ENCODE peak calls at places on chromosomes 3 and 15, in nine cellular contexts. One of them, this sample, is unnamed.

GRCh38 chr15:53522878-53523455 is 236.5 kb downstream of the WDR72 start:
- DNase-seq in cerebellum: no peak
- DNase-seq in aorta: no peak
- DNase-seq in HL-60: no peak
- DNase-seq in stimulated activated CD4-positive, alpha-beta T cell treated with anti-CD3 and anti-CD28 coated beads, Interleukin-4, amount 100 ng/mL, for 24 hours: no peak
- DNase-seq in activated CD4-positive, alpha-beta T cell treated with anti-CD3 and anti-CD28 coated beads for 4 hours: no peak
- DNase-seq in left lung: no peak
- DNase-seq in activated T-helper 2 cell treated with anti-CD3 and anti-CD28 coated beads, Interferon-gamma antibody, Interleukin-2, Interleukin-4, amounts not matched to agents 10 μg/mL and 5 μg/mL and 100 μg/mL, durations not matched to agents 14 hours and 24 hours and 36 hours: no peak
- DNase-seq in SK-MEL-5: no peak
- DNase-seq in this sample: no peak

GRCh38 chr15:31338318-31338878 is 11.8 kb downstream of the KLF13 start:
- DNase-seq in stimulated activated CD4-positive, alpha-beta T cell treated with anti-CD3 and anti-CD28 coated beads, Interleukin-4, amount 100 ng/mL, for 24 hours: no peak
- DNase-seq in HL-60: no peak
- DNase-seq in left lung: peak
- DNase-seq in SK-MEL-5: no peak
- DNase-seq in aorta: no peak
- DNase-seq in cerebellum: no peak
- DNase-seq in activated T-helper 2 cell treated with anti-CD3 and anti-CD28 coated beads, Interferon-gamma antibody, Interleukin-2, Interleukin-4, amounts not matched to agents 10 μg/mL and 5 μg/mL and 100 μg/mL, durations not matched to agents 14 hours and 24 hours and 36 hours: no peak
- DNase-seq in activated CD4-positive, alpha-beta T cell treated with anti-CD3 and anti-CD28 coated beads for 4 hours: no peak
- DNase-seq in this sample: peak

GRCh38 chr3:36058404-36059035 is 321.8 kb upstream of the STAC start:
- DNase-seq in activated CD4-positive, alpha-beta T cell treated with anti-CD3 and anti-CD28 coated beads for 4 hours: no peak
- DNase-seq in left lung: no peak
- DNase-seq in SK-MEL-5: no peak
- DNase-seq in stimulated activated CD4-positive, alpha-beta T cell treated with anti-CD3 and anti-CD28 coated beads, Interleukin-4, amount 100 ng/mL, for 24 hours: no peak
- DNase-seq in activated T-helper 2 cell treated with anti-CD3 and anti-CD28 coated beads, Interferon-gamma antibody, Interleukin-2, Interleukin-4, amounts not matched to agents 10 μg/mL and 5 μg/mL and 100 μg/mL, durations not matched to agents 14 hours and 24 hours and 36 hours: no peak
- DNase-seq in aorta: no peak
- DNase-seq in HL-60: no peak
- DNase-seq in cerebellum: no peak
- DNase-seq in this sample: no peak

GRCh38 chr15:63256433-63256884 is 20.9 kb upstream of the APH1B start:
- DNase-seq in aorta: no peak
- DNase-seq in cerebellum: no peak
- DNase-seq in SK-MEL-5: peak
- DNase-seq in HL-60: no peak
- DNase-seq in stimulated activated CD4-positive, alpha-beta T cell treated with anti-CD3 and anti-CD28 coated beads, Interleukin-4, amount 100 ng/mL, for 24 hours: no peak
- DNase-seq in activated CD4-positive, alpha-beta T cell treated with anti-CD3 and anti-CD28 coated beads for 4 hours: no peak
- DNase-seq in left lung: no peak
- DNase-seq in activated T-helper 2 cell treated with anti-CD3 and anti-CD28 coated beads, Interferon-gamma antibody, Interleukin-2, Interleukin-4, amounts not matched to agents 10 μg/mL and 5 μg/mL and 100 μg/mL, durations not matched to agents 14 hours and 24 hours and 36 hours: no peak
- DNase-seq in this sample: no peak

GRCh38 chr3:21734746-21735145 is 16.3 kb downstream of the ZNF385D start:
- DNase-seq in left lung: no peak
- DNase-seq in HL-60: no peak
- DNase-seq in stimulated activated CD4-positive, alpha-beta T cell treated with anti-CD3 and anti-CD28 coated beads, Interleukin-4, amount 100 ng/mL, for 24 hours: no peak
- DNase-seq in activated T-helper 2 cell treated with anti-CD3 and anti-CD28 coated beads, Interferon-gamma antibody, Interleukin-2, Interleukin-4, amounts not matched to agents 10 μg/mL and 5 μg/mL and 100 μg/mL, durations not matched to agents 14 hours and 24 hours and 36 hours: no peak
- DNase-seq in cerebellum: no peak
- DNase-seq in activated CD4-positive, alpha-beta T cell treated with anti-CD3 and anti-CD28 coated beads for 4 hours: no peak
- DNase-seq in SK-MEL-5: no peak
- DNase-seq in aorta: no peak
- DNase-seq in this sample: no peak

GRCh38 chr15:62454567-62455172 is 289.6 kb upstream of the C2CD4B start:
- DNase-seq in aorta: no peak
- DNase-seq in stimulated activated CD4-positive, alpha-beta T cell treated with anti-CD3 and anti-CD28 coated beads, Interleukin-4, amount 100 ng/mL, for 24 hours: no peak
- DNase-seq in SK-MEL-5: no peak
- DNase-seq in cerebellum: no peak
- DNase-seq in HL-60: no peak
- DNase-seq in activated T-helper 2 cell treated with anti-CD3 and anti-CD28 coated beads, Interferon-gamma antibody, Interleukin-2, Interleukin-4, amounts not matched to agents 10 μg/mL and 5 μg/mL and 100 μg/mL, durations not matched to agents 14 hours and 24 hours and 36 hours: no peak
- DNase-seq in left lung: no peak
- DNase-seq in activated CD4-positive, alpha-beta T cell treated with anti-CD3 and anti-CD28 coated beads for 4 hours: no peak
- DNase-seq in this sample: no peak

GRCh38 chr15:38975282-38975990 is 410.8 kb upstream of the RASGRP1 start:
- DNase-seq in aorta: no peak
- DNase-seq in activated T-helper 2 cell treated with anti-CD3 and anti-CD28 coated beads, Interferon-gamma antibody, Interleukin-2, Interleukin-4, amounts not matched to agents 10 μg/mL and 5 μg/mL and 100 μg/mL, durations not matched to agents 14 hours and 24 hours and 36 hours: no peak
- DNase-seq in SK-MEL-5: no peak
- DNase-seq in HL-60: no peak
- DNase-seq in stimulated activated CD4-positive, alpha-beta T cell treated with anti-CD3 and anti-CD28 coated beads, Interleukin-4, amount 100 ng/mL, for 24 hours: no peak
- DNase-seq in left lung: no peak
- DNase-seq in activated CD4-positive, alpha-beta T cell treated with anti-CD3 and anti-CD28 coated beads for 4 hours: no peak
- DNase-seq in cerebellum: no peak
- DNase-seq in this sample: no peak

GRCh38 chr3:57737840-57738239 is 18.3 kb upstream of the SLMAP start:
- DNase-seq in HL-60: no peak
- DNase-seq in aorta: no peak
- DNase-seq in activated T-helper 2 cell treated with anti-CD3 and anti-CD28 coated beads, Interferon-gamma antibody, Interleukin-2, Interleukin-4, amounts not matched to agents 10 μg/mL and 5 μg/mL and 100 μg/mL, durations not matched to agents 14 hours and 24 hours and 36 hours: no peak
- DNase-seq in activated CD4-positive, alpha-beta T cell treated with anti-CD3 and anti-CD28 coated beads for 4 hours: no peak
- DNase-seq in stimulated activated CD4-positive, alpha-beta T cell treated with anti-CD3 and anti-CD28 coated beads, Interleukin-4, amount 100 ng/mL, for 24 hours: no peak
- DNase-seq in cerebellum: no peak
- DNase-seq in left lung: no peak
- DNase-seq in SK-MEL-5: no peak
- DNase-seq in this sample: no peak

GRCh38 chr3:129604942-129605592 is 1.4 kb downstream of the PLXND1 start:
- DNase-seq in activated T-helper 2 cell treated with anti-CD3 and anti-CD28 coated beads, Interferon-gamma antibody, Interleukin-2, Interleukin-4, amounts not matched to agents 10 μg/mL and 5 μg/mL and 100 μg/mL, durations not matched to agents 14 hours and 24 hours and 36 hours: no peak
- DNase-seq in SK-MEL-5: no peak
- DNase-seq in stimulated activated CD4-positive, alpha-beta T cell treated with anti-CD3 and anti-CD28 coated beads, Interleukin-4, amount 100 ng/mL, for 24 hours: no peak
- DNase-seq in activated CD4-positive, alpha-beta T cell treated with anti-CD3 and anti-CD28 coated beads for 4 hours: peak
- DNase-seq in HL-60: no peak
- DNase-seq in cerebellum: no peak
- DNase-seq in left lung: no peak
- DNase-seq in aorta: no peak
- DNase-seq in this sample: no peak